ENCODE peak calls at places on chromosomes 6 and 20, in six cellular contexts. K is left colon, F is GM13976, P is right cardiac atrium, L is H1, J is NCI-H460. R is an unnamed sample.

GRCh38 chr20:63177785-63178444 is 38.0 kb downstream of the YTHDF1 start:
- DNase-seq in F (no peak), K (no peak), P (no peak), L (no peak), J (no peak), R (no peak)

GRCh38 chr6:108363756-108364356 is 69.0 kb downstream of the AFG1L start:
- DNase-seq in K (no peak), F (no peak), J (no peak), L (no peak), P (no peak), R (no peak)

GRCh38 chr6:167906899-167907298 is 80.2 kb downstream of the AFDN start:
- DNase-seq in F (no peak), P (peak; percentile 48), L (no peak), K (peak; percentile 78), J (no peak), R (no peak)

GRCh38 chr6:12369355-12369754 is 79.2 kb downstream of the EDN1 start:
- DNase-seq in P (no peak), K (no peak), J (no peak), L (no peak), F (no peak), R (no peak)

GRCh38 chr6:132395015-132395597 is 6.2 kb downstream of the MOXD1 start:
- DNase-seq in K (no peak), J (no peak), P (no peak), F (no peak), L (no peak), R (no peak)

GRCh38 chr6:70705772-70706171 is 38.1 kb downstream of the SMAP1 start:
- DNase-seq in P (no peak), J (no peak), K (no peak), L (no peak), F (no peak), R (no peak)

GRCh38 chr6:108574457-108575149 is 13.9 kb downstream of the FOXO3 start:
- DNase-seq in L (no peak), P (no peak), K (no peak), F (no peak), J (no peak), R (no peak)

GRCh38 chr6:26441977-26442376 is 1.7 kb downstream of the BTN3A3 start:
- DNase-seq in L (no peak), J (no peak), P (no peak), K (no peak), F (no peak), R (no peak)

GRCh38 chr20:47785900-47786762 is 850 bp upstream of the SULF2 start:
- DNase-seq in K (peak; percentile 63), J (peak; percentile 59), P (peak; percentile 70), L (no peak), F (peak; percentile 84), R (peak; percentile 83)

GRCh38 chr6:24763578-24763977 is 11.2 kb upstream of the GMNN start:
- DNase-seq in L (no peak), K (peak; percentile 39), F (no peak), P (no peak), J (no peak), R (no peak)

GRCh38 chr20:5614506-5614905 is 135.7 kb upstream of the SHLD1 start:
- DNase-seq in F (no peak), K (no peak), L (no peak), J (no peak), P (no peak), R (no peak)

GRCh38 chr20:46073443-46073842 is 16.3 kb downstream of the NCOA5 start:
- DNase-seq in P (no peak), K (no peak), F (no peak), J (no peak), L (no peak), R (no peak)

GRCh38 chr20:63885264-63886053 is 9.5 kb upstream of the DNAJC5 start:
- DNase-seq in P (no peak), F (peak; percentile 76), L (no peak), K (no peak), J (no peak), R (no peak)

GRCh38 chr6:97085772-97086171 is 161.2 kb downstream of the KLHL32 start:
- DNase-seq in P (no peak), J (no peak), K (no peak), L (no peak), F (no peak), R (no peak)

GRCh38 chr20:41089555-41089954 is 47.8 kb upstream of the PLCG1 start:
- DNase-seq in P (no peak), K (no peak), F (no peak), J (no peak), L (no peak), R (no peak)

GRCh38 chr6:158389188-158389919 is 77.1 kb downstream of the TULP4 start:
- DNase-seq in J (peak; percentile 16), L (no peak), F (no peak), P (no peak), K (no peak), R (no peak)

GRCh38 chr20:44616604-44616964 is 34.2 kb downstream of the PKIG start:
- DNase-seq in K (peak; percentile 51), P (peak; percentile 82), F (no peak), L (no peak), J (no peak), R (no peak)

GRCh38 chr6:166862287-166862977 is 93.9 kb downstream of the RNASET2 start:
- DNase-seq in L (peak; percentile 41), K (no peak), F (peak; percentile 78), J (no peak), P (peak; percentile 31), R (no peak)

GRCh38 chr6:72649032-72649984 is 27.4 kb downstream of the KCNQ5 start:
- DNase-seq in F (no peak), P (no peak), J (peak; percentile 7), L (no peak), K (no peak), R (no peak)

GRCh38 chr6:32432050-32432450 is 7.6 kb upstream of the HLA-DRA start:
- DNase-seq in F (no peak), K (no peak), J (peak; percentile 27), L (no peak), P (no peak), R (no peak)

GRCh38 chr6:16224409-16224808 is 14.0 kb upstream of the GMPR start:
- DNase-seq in P (no peak), F (no peak), L (no peak), K (no peak), J (no peak), R (no peak)

GRCh38 chr20:48716086-48716485 is 111.7 kb downstream of the PREX1 start:
- DNase-seq in F (no peak), P (no peak), J (no peak), K (no peak), L (no peak), R (no peak)

GRCh38 chr6:26006086-26006939 is 43.7 kb downstream of the TRIM38 start:
- DNase-seq in K (no peak), F (no peak), L (no peak), P (no peak), J (no peak), R (no peak)

GRCh38 chr6:90328004-90328403 is 31.4 kb upstream of the BACH2 start:
- DNase-seq in K (no peak), F (no peak), P (no peak), L (no peak), J (no peak), R (no peak)

GRCh38 chr6:26432622-26433021 is 7.7 kb upstream of the BTN3A3 start:
- DNase-seq in P (peak; percentile 44), L (no peak), J (no peak), K (no peak), F (no peak), R (no peak)

GRCh38 chr6:156379392-156379910 is 397.7 kb upstream of the ARID1B start:
- DNase-seq in L (no peak), F (no peak), P (no peak), K (no peak), J (no peak), R (no peak)